ENCODE peak calls at places on chromosomes 2 and 18, in seven cellular contexts. Z, Q, R, I, L, G and P are unnamed samples.

GRCh38 chr2:127597046-127597983 is 48.6 kb upstream of the GPR17 start:
- DNase-seq in R (no peak), Q (no peak), Z (no peak), G (no peak), L (no peak), I (no peak), P (no peak)

GRCh38 chr2:181354626-181355025 is 102.6 kb upstream of the ITGA4 start:
- DNase-seq in G (no peak), R (no peak), Z (no peak), Q (no peak), L (no peak), I (no peak), P (no peak)

GRCh38 chr2:236164201-236164982 is 3.8 kb downstream of the GBX2 start:
- DNase-seq in Z (no peak), Q (no peak), R (no peak), I (peak; percentile 69), L (no peak), G (no peak), P (no peak)

GRCh38 chr2:67997528-67998267 is 65.1 kb downstream of the C1D start:
- DNase-seq in Q (no peak), R (no peak), L (no peak), G (no peak), I (no peak), Z (no peak), P (no peak)

GRCh38 chr18:13710460-13710859 is 15.9 kb downstream of the FAM210A start:
- DNase-seq in R (no peak), G (no peak), Q (no peak), Z (no peak), L (no peak), I (no peak), P (peak; percentile 87)

GRCh38 chr18:7764406-7764805 is 197.3 kb downstream of the PTPRM start:
- DNase-seq in G (no peak), Q (no peak), L (no peak), Z (no peak), R (no peak), I (no peak), P (no peak)

GRCh38 chr18:50629148-50629631 is 69.3 kb downstream of the MAPK4 start:
- DNase-seq in Q (no peak), R (peak; percentile 37), G (no peak), I (no peak), L (no peak), Z (no peak), P (no peak)

GRCh38 chr2:69997296-69998184 is 36.1 kb upstream of the ASPRV1 start:
- DNase-seq in R (no peak), G (no peak), I (no peak), Z (no peak), L (no peak), Q (peak; percentile 68), P (peak; percentile 57)

GRCh38 chr2:41966431-41966893 is 81.4 kb upstream of the PKDCC start:
- DNase-seq in Q (no peak), R (no peak), I (no peak), L (no peak), Z (no peak), G (peak; percentile 58), P (no peak)

GRCh38 chr2:98016908-98017700 is 21.4 kb upstream of the TMEM131 start:
- DNase-seq in L (no peak), G (no peak), I (no peak), R (no peak), Z (no peak), Q (no peak), P (no peak)

DNA sequence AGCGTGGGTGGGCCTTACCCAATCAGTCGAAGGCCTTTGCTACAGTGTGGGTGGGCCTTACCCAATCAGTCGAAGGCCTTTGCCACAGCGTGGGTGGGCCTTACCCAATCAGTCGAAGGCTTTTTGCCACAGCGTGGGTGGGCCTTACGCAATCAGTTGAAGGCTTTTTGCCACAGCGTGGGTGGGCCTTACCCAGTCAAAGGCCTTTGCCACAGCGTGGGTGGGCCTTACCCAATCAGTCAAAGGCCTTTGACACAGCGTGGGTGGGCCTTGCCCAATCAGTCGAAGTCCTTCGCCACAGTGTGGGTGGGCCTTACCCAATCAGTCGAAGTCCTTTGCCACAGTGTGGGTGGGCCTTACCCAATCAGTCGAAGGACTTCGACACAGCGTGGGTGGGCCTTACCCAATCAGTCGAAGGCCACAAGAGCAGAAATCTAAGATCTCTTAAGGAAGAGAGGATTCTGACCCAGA is 16.3 kb upstream of the GAL3ST2 start:
- DNase-seq in G (no peak), Q (no peak), L (no peak), I (no peak), R (no peak), Z (no peak), P (no peak)
- TF ChIP-seq SP1 in G (peak; percentile 23), Q (peak; percentile 60), L (no peak), I (no peak), R (no peak), Z (no peak), P (no peak)

DNA sequence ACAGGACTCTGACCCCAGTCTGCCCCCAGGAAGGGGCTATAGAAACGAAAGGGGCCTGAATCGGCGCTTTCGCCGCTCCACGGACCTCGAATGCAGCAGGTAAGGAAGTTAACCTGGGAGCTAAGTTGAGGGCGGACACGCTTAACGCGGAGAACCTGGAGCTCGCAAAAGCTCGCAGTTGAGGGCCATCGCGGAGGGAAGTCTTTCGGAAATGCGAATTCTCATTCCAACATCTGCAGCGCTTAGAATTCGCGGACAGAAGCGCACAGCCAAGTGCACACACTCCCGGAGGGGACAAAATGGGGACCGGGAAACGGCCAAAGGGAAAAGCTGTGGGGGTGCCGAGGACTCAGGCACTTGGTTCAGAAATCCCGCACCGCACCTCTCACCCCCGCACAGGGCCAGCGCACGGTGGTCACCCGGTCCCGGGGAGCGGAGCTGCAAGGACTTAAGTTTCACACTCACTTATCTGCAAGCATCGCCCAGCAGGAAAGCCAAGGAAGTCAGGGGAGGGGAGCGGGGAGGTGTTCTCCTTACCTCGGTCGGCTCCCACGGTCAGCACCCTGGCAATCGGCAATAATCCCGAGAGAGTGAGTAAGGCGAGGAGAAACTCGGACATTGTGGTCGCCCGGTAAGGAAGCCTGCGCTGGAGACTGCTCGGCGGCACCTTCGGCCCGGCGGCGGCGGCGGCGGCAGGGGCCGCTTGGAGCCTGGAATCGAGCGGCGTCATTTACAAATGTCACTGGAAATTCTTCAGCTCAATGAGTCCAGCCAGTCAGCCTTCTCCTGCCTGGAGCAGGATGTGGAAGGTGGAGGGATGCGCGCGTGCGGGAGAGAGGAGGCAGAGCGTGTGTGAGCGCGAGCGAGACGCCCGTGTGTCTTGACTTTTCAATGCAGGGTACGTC is 453 bp downstream of the LRP1B start:
- DNase-seq in R (peak; percentile 48), L (no peak), Z (peak; percentile 25), G (peak; percentile 15), Q (no peak), I (peak; percentile 56), P (peak; percentile 8)
- TF ChIP-seq SP1 in R (no peak), L (no peak), Z (no peak), G (no peak), Q (no peak), I (no peak), P (no peak)

GRCh38 chr2:179022685-179023084 is 27.3 kb downstream of the CCDC141 start:
- DNase-seq in G (no peak), L (no peak), I (no peak), Q (no peak), Z (no peak), R (no peak), P (no peak)

GRCh38 chr2:179017958-179018357 is 32.0 kb downstream of the CCDC141 start:
- DNase-seq in L (no peak), Z (no peak), I (no peak), R (no peak), G (no peak), Q (no peak), P (no peak)

GRCh38 chr2:179019260-179019659 is 30.7 kb downstream of the CCDC141 start:
- DNase-seq in Q (no peak), Z (no peak), R (no peak), L (no peak), I (no peak), G (no peak), P (no peak)

GRCh38 chr2:179021258-179021657 is 28.7 kb downstream of the CCDC141 start:
- DNase-seq in I (no peak), Q (no peak), G (no peak), L (peak; percentile 84), Z (no peak), R (no peak), P (no peak)

DNA sequence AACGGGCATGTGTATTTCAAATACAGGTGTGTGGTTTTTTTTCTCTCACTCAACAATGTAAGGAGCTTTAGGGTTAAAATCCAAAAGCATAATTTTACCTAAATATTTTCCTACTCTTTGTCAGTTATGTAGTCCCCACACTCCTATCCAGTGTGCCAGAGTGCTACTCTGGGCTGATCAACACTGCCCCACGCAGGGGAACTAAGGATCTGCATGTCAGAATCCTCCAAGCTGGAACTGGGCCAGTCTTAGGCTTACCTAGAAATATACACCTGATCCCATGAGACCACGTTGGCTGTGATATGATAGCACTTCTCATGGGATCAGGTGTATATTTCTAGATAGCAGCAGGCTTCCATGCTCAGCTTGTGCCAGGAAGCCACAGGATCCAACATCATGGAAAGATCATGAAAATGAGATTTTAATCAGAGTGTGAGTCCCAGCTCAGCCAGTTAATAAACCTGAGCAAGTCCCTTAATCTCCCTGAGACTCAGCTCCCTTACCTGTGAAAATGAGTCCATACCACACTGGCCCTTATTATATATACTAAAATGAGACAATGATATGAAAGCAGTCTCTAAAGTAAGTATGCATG is 29.7 kb downstream of the CCDC141 start:
- DNase-seq in L (no peak), I (peak; percentile 75), R (peak; percentile 49), Q (peak; percentile 28), Z (peak; percentile 23), G (peak; percentile 44), P (peak; percentile 51)
- TF ChIP-seq SP1 in L (no peak), I (no peak), R (no peak), Q (no peak), Z (no peak), G (no peak), P (no peak)

DNA sequence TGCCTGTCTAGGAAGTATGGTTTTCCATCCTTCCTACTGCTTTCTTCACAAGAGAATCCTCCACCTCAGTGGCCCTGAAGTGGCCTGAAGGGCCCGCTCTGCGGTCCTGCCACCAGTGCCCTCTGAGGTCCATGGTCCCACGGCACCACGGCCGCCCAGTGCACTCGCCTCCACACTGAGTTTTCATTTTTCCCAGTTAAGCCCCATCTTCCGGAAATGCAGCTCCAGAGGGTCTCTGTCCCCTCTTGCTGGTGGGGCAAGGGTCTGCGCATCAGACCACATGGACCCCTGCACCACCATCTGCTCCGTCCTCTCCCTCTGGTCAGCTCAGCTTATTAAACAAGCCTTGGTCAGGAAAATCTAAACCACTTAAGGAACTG is 4.0 kb downstream of the DUSP28 start:
- DNase-seq in Q (no peak), R (no peak), Z (no peak), I (no peak), G (no peak), L (no peak), P (no peak)
- TF ChIP-seq SP1 in Q (no peak), R (no peak), Z (no peak), I (no peak), G (no peak), L (no peak), P (no peak)

DNA sequence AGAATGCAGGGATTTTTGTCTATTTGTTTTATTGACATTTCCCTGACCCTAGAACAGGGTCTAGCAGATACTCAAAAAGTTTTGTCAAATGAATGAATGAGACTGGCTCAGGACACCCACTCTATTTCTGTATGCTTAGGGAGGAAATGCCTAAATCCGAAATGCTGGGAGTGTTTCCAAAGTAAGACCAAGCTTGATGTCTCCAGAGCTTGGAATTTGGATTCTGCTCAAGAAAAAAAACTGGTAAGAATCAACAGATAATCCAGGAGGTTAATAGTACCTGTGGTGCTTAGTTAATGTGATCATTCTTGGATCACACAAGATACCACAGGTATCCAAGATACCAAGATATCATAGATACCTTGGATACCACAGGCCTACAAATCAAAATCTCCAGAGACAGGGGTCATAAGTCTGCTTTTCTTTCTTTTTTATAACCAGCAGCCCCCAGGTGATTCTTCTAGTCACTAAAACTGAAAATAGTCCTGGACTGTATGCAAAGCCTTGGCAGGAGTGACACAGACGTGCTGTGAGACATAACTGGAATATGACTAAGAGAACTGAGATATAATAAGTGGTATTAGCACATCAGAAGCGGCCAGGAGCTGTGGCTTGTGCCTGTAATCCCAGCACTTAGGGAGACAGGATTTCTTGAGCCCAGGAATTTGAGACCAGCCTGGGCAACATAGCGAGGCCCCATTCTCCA is 39.9 kb upstream of the SP3 start:
- DNase-seq in R (no peak), G (no peak), I (no peak), L (no peak), Z (no peak), Q (no peak), P (no peak)
- TF ChIP-seq SP1 in R (no peak), G (no peak), I (no peak), L (no peak), Z (no peak), Q (no peak), P (no peak)